ENCODE peak calls at places on chromosomes 12 and 14, in six cellular contexts. U is fibroblast of lung, N is IMR-90, B is HepG2, T is DND-41, H is GM23338. Y is an unnamed sample.

GRCh38 chr14:100076133-100076532 is 10.9 kb downstream of the EVL start:
- DNase-seq in T (peak; percentile 56), B (peak; percentile 15), U (peak; percentile 14), N (peak; percentile 40), H (peak; percentile 79), Y (no peak)

GRCh38 chr14:73246387-73247150 is 9.3 kb downstream of the PAPLN start:
- DNase-seq in H (no peak), N (no peak), B (no peak), U (no peak), T (no peak), Y (no peak)

GRCh38 chr12:128864516-128865186 is 11.4 kb downstream of the GLT1D1 start:
- DNase-seq in T (no peak), N (no peak), U (no peak), B (no peak), H (no peak), Y (no peak)

GRCh38 chr12:99053599-99054362 is 408.7 kb downstream of the APAF1 start:
- DNase-seq in B (no peak), T (no peak), H (no peak), N (no peak), U (peak; percentile 4), Y (no peak)

GRCh38 chr14:34030864-34031263 is 80.0 kb upstream of the EGLN3 start:
- DNase-seq in N (peak; percentile 35), B (no peak), H (no peak), U (peak; percentile 95), T (no peak), Y (no peak)

GRCh38 chr14:98931126-98931525 is 340.9 kb downstream of the BCL11B start:
- DNase-seq in U (no peak), T (no peak), H (no peak), B (no peak), N (no peak), Y (no peak)

GRCh38 chr12:49828143-49829091 is at the start of gene NCKAP5L:
- DNase-seq in N (peak; percentile 96), T (peak; percentile 99), B (peak; percentile 91), H (peak; percentile 99), U (peak; percentile 97), Y (peak; percentile 94)

GRCh38 chr12:132228535-132229422 is 84.5 kb downstream of the NOC4L start:
- DNase-seq in T (no peak), H (no peak), B (no peak), N (no peak), U (no peak), Y (no peak)

GRCh38 chr12:100566887-100567637 is 6.4 kb upstream of the GAS2L3 start:
- DNase-seq in U (peak; percentile 8), H (no peak), B (no peak), T (no peak), N (peak; percentile 34), Y (no peak)

GRCh38 chr14:74296037-74296467 is 6.7 kb downstream of the ABCD4 start:
- DNase-seq in B (peak; percentile 66), T (no peak), N (no peak), H (no peak), U (no peak), Y (no peak)

GRCh38 chr14:96459851-96460250 is 42.3 kb upstream of the PAPOLA start:
- DNase-seq in H (no peak), B (no peak), N (no peak), U (no peak), T (no peak), Y (no peak)

GRCh38 chr12:42468341-42468821 is 121.2 kb downstream of the PRICKLE1 start:
- DNase-seq in H (no peak), B (no peak), U (no peak), N (no peak), T (no peak), Y (no peak)

GRCh38 chr14:90534091-90534837 is 137.4 kb downstream of the CALM1 start:
- DNase-seq in B (no peak), U (no peak), T (no peak), N (peak; percentile 22), H (no peak), Y (no peak)

GRCh38 chr14:76954371-76954770 is 74.1 kb downstream of the IRF2BPL start:
- DNase-seq in U (no peak), N (no peak), B (no peak), T (no peak), H (no peak), Y (no peak)

GRCh38 chr12:49622501-49623141 is 740 bp upstream of the PRPF40B start:
- DNase-seq in H (peak; percentile 64), N (peak; percentile 3), U (no peak), T (peak; percentile 82), B (no peak), Y (peak; percentile 39)

GRCh38 chr12:91937033-91937432 is 208.6 kb downstream of the BTG1 start:
- DNase-seq in T (no peak), B (no peak), H (no peak), N (no peak), U (no peak), Y (no peak)

GRCh38 chr14:103141117-103141796 is 18.0 kb downstream of the TNFAIP2 start:
- DNase-seq in T (peak; percentile 37), B (peak; percentile 54), H (peak; percentile 97), N (peak; percentile 38), U (peak; percentile 61), Y (peak; percentile 84)

GRCh38 chr14:103391048-103391447 is 5.8 kb downstream of the MARK3 start:
- DNase-seq in T (peak; percentile 45), H (peak; percentile 77), N (peak; percentile 87), B (peak; percentile 44), U (peak; percentile 87), Y (peak; percentile 45)

GRCh38 chr14:70188292-70188607 is 501 bp downstream of the SLC8A3 start:
- DNase-seq in T (no peak), U (no peak), B (no peak), H (peak; percentile 39), N (no peak), Y (no peak)

GRCh38 chr14:74712499-74713394 is at the start of the genes AREL1 and FCF1:
- DNase-seq in U (peak; percentile 92), B (peak; percentile 90), T (peak; percentile 85), N (peak; percentile 91), H (peak; percentile 98), Y (peak; percentile 92)

GRCh38 chr12:120445911-120446909 is at the start of the genes GATC and TRIAP1:
- DNase-seq in T (peak; percentile 86), B (peak; percentile 71), U (peak; percentile 72), H (peak; percentile 91), N (peak; percentile 66), Y (peak; percentile 78)

GRCh38 chr12:57893460-57894353 is 47.2 kb upstream of the CTDSP2 start:
- DNase-seq in H (peak; percentile 61), N (peak; percentile 91), T (no peak), B (peak; percentile 62), U (peak; percentile 97), Y (peak; percentile 53)

DNA sequence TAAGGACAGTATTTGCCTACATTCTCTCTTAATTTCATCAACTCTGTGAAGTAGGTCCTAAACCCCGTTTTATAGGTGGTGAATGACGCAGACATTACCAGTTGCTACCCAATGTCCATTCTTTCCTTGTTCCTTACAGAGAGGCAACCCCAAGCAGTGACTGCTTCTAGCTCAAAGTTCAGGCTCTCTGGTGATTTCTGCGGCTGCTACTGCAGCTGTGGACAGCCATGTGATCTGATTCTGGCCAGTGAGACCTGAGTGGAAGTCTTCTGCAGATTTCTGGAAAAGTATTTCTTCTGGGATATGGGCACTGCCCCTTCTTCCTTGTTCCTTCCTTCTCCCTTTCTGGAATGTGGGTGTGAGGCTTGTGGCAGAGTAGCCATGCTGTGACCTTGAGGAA is 82.9 kb downstream of the ARF6 start:
- DNase-seq in T (no peak), U (no peak), N (no peak), B (no peak), H (no peak), Y (no peak)
- H2AFZ ChIP-seq in T (no peak overlapping the region), U (no peak overlapping the region), N (peak overlapping the region; percentile 7), B (no peak overlapping the region), H (peak overlapping the region; percentile 74), Y (peak overlapping the region; percentile 58)

GRCh38 chr14:105476937-105477658 is 2.5 kb downstream of the CRIP2 start:
- DNase-seq in T (no peak), U (no peak), B (no peak), N (no peak), H (no peak), Y (no peak)

GRCh38 chr14:105474478-105475268 is at the start of gene CRIP2:
- DNase-seq in T (no peak), N (peak; percentile 10), B (no peak), H (peak; percentile 62), U (no peak), Y (peak; percentile 68)

GRCh38 chr14:105477659-105478623 is 3.3 kb downstream of the CRIP2 start:
- DNase-seq in U (no peak), T (no peak), N (no peak), H (peak; percentile 42), B (no peak), Y (no peak)

GRCh38 chr14:105475269-105475915 is 771 bp downstream of the CRIP2 start:
- DNase-seq in H (peak; percentile 44), U (no peak), N (peak; percentile 9), B (no peak), T (no peak), Y (no peak)

GRCh38 chr14:105475916-105476845 is 1.6 kb downstream of the CRIP2 start:
- DNase-seq in T (no peak), H (peak; percentile 55), B (peak; percentile 57), N (peak; percentile 18), U (peak; percentile 40), Y (no peak)
- H2AFZ ChIP-seq in T (no peak overlapping the region), H (peak overlapping the region; percentile 74), B (no peak overlapping the region), N (peak overlapping the region; percentile 96), U (no peak overlapping the region), Y (no peak overlapping the region)

DNA sequence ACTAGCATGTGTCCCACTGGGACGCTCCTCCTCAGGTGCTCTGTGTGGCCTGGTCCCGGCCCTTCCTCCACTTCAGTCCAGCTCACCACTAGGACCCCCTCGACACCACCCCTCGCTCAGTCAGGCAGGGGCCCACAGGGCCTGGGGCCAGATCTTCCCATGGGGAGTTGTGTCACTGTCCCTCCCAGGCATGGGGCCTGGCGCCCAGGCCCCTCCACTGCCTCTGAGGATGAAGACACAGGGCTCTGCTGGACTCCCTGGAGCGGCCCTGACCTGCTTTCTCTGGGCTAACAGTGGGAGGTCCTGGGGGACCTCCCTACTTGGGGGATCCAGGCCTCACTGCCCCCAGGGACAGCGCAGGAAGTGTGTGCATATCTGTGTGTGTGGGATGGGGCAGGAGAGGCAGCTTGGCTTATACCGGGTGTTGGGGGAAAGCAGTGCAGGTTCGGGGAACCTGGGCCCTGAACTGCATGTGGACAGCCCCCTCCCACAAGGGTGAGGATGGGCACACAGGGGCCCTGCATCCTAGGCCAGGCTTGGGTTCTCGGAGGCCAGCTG is 43.8 kb downstream of the KRT80 start:
- DNase-seq in B (no peak), N (no peak), U (no peak), H (no peak), T (no peak), Y (peak; percentile 41)
- H2AFZ ChIP-seq in B (no peak overlapping the region), N (peak overlapping the region; percentile 85), U (no peak overlapping the region), H (no peak overlapping the region), T (no peak overlapping the region), Y (no peak overlapping the region)

DNA sequence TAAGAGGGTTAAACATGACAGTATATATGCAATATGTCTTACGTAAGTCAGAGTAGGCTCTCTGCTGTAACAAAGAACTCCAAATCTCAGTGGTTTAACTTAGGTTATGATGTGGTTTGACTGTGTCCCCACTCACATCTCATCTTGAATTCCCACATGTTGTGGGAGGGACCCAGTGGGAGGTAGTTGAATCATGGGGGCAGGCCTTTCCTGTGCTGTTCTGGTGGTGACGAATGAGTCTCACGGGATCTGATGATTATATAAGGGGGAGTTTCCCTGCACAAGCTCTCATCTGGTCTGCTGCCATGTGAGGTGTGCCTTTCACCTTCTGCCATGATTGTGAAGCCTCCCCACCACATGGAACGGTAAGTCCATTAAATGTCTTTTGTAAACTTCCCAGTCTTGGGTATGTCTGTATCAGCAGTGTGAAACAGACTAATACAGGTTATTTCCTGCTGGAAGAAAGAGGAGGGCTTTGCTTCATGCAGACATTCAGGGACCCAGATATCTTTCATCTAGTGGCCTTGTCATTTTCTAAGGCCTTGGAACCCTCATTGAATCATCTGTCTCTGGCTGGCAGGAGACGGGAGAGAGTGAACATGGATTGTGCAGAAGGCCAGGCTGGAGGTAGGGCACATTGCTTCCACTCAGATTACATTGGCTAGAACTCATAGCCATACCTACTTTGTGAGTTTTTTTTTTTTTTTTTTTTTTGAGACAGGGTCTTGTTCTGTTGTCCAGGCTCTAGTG is 96.1 kb downstream of the CRADD start:
- DNase-seq in H (no peak), N (peak; percentile 34), T (peak; percentile 69), B (no peak), U (peak; percentile 50), Y (no peak)
- H2AFZ ChIP-seq in H (no peak overlapping the region), N (no peak overlapping the region), T (no peak overlapping the region), B (no peak overlapping the region), U (no peak overlapping the region), Y (no peak overlapping the region)

Y was measured in PC-9.